ENCODE peak calls at places on chromosomes 16 and 17, in seven cellular contexts. O is brain microvascular endothelial cell, V is mucosa of descending colon, I is fibroblast of the aortic adventitia, S is heart right ventricle, H is breast epithelium, K is transverse colon. E is an unnamed sample.

GRCh38 chr17:77530591-77530990 is 389.8 kb downstream of the SEC14L1 start:
- DNase-seq in O (no peak), V (no peak), I (no peak), S (no peak), H (no peak), K (no peak), E (no peak)

GRCh38 chr16:56807011-56807675 is 57.9 kb upstream of the SLC12A3 start:
- DNase-seq in O (no peak), V (no peak), I (peak; percentile 79), S (no peak), H (no peak), K (no peak), E (no peak)

GRCh38 chr16:89344314-89344828 is 126.9 kb downstream of the ZNF778 start:
- DNase-seq in O (no peak), V (no peak), I (no peak), S (no peak), H (no peak), K (no peak), E (peak; percentile 21)

GRCh38 chr17:82228278-82228841 is 482 bp upstream of the SLC16A3 start:
- DNase-seq in O (no peak), V (peak; percentile 92), I (no peak), S (peak; percentile 66), H (no peak), K (peak; percentile 80), E (no peak)

GRCh38 chr17:48004973-48005372 is 32.6 kb downstream of the COPZ2 start:
- DNase-seq in O (no peak), V (no peak), I (no peak), S (no peak), H (no peak), K (no peak), E (no peak)

GRCh38 chr17:83091257-83092141 is 12.1 kb downstream of the METRNL start:
- DNase-seq in O (no peak), V (peak; percentile 91), I (no peak), S (no peak), H (no peak), K (peak; percentile 92), E (no peak)

GRCh38 chr16:67613808-67614207 is 31.1 kb upstream of the CARMIL2 start:
- DNase-seq in O (no peak), V (no peak), I (no peak), S (no peak), H (no peak), K (no peak), E (no peak)

GRCh38 chr17:7580631-7581554 is 1.5 kb downstream of the CD68 start:
- DNase-seq in O (no peak), V (no peak), I (no peak), S (no peak), H (no peak), K (no peak), E (no peak)

GRCh38 chr17:70021726-70022125 is 53.3 kb upstream of the KCNJ16 start:
- DNase-seq in O (no peak), V (no peak), I (peak; percentile 17), S (no peak), H (no peak), K (no peak), E (no peak)

GRCh38 chr17:6361733-6362132 is 73.2 kb downstream of the AIPL1 start:
- DNase-seq in O (no peak), V (no peak), I (no peak), S (no peak), H (no peak), K (no peak), E (no peak)

GRCh38 chr17:9324864-9325263 is 250.8 kb downstream of the STX8 start:
- DNase-seq in O (no peak), V (no peak), I (peak; percentile 6), S (no peak), H (no peak), K (no peak), E (no peak)

GRCh38 chr17:5468075-5468473 is 708 bp downstream of the DHX33 start:
- DNase-seq in O (no peak), V (no peak), I (no peak), S (no peak), H (no peak), K (no peak), E (peak; percentile 11)

GRCh38 chr17:10059684-10060211 is 138.7 kb downstream of the GAS7 start:
- DNase-seq in O (no peak), V (no peak), I (peak; percentile 53), S (peak; percentile 60), H (no peak), K (peak; percentile 41), E (no peak)

GRCh38 chr17:77494664-77495435 is 354.1 kb downstream of the SEC14L1 start:
- DNase-seq in O (peak; percentile 54), V (peak; percentile 82), I (peak; percentile 82), S (peak; percentile 82), H (peak; percentile 83), K (peak; percentile 83), E (peak; percentile 84)

GRCh38 chr16:88430524-88431446 is 22.3 kb upstream of the ZFPM1 start:
- DNase-seq in O (peak; percentile 8), V (no peak), I (no peak), S (peak; percentile 49), H (no peak), K (peak; percentile 39), E (no peak)

GRCh38 chr17:80899402-80900268 is 92.0 kb upstream of the CHMP6 start:
- DNase-seq in O (no peak), V (no peak), I (peak; percentile 9), S (no peak), H (no peak), K (peak; percentile 28), E (no peak)

GRCh38 chr16:69150146-69150865 is 17.9 kb downstream of the UTP4 start:
- DNase-seq in O (peak; percentile 78), V (no peak), I (peak; percentile 88), S (no peak), H (no peak), K (peak; percentile 60), E (peak; percentile 33)

GRCh38 chr16:86476956-86477530 is 33.3 kb upstream of the FOXF1 start:
- DNase-seq in O (no peak), V (no peak), I (peak; percentile 67), S (no peak), H (no peak), K (no peak), E (no peak)

GRCh38 chr17:56676807-56677206 is 83.3 kb downstream of the NOG start:
- DNase-seq in O (no peak), V (no peak), I (no peak), S (no peak), H (no peak), K (no peak), E (no peak)

GRCh38 chr17:63425478-63425877 is 20.6 kb downstream of the CYB561 start:
- DNase-seq in O (peak; percentile 81), V (peak; percentile 56), I (peak; percentile 92), S (peak; percentile 63), H (no peak), K (peak; percentile 74), E (no peak)

GRCh38 chr17:46883871-46884270 is 32.5 kb downstream of the WNT9B start:
- DNase-seq in O (no peak), V (no peak), I (no peak), S (no peak), H (no peak), K (no peak), E (no peak)

GRCh38 chr17:52388941-52389340 is 230.4 kb upstream of the CA10 start:
- DNase-seq in O (no peak), V (no peak), I (no peak), S (no peak), H (no peak), K (no peak), E (no peak)

GRCh38 chr17:52378860-52379259 is 220.3 kb upstream of the CA10 start:
- DNase-seq in O (no peak), V (no peak), I (no peak), S (no peak), H (no peak), K (no peak), E (no peak)

GRCh38 chr17:52384695-52385094 is 226.2 kb upstream of the CA10 start:
- DNase-seq in O (no peak), V (no peak), I (no peak), S (no peak), H (no peak), K (no peak), E (no peak)

GRCh38 chr17:52383493-52384100 is 225.1 kb upstream of the CA10 start:
- DNase-seq in O (peak; percentile 11), V (no peak), I (no peak), S (no peak), H (no peak), K (peak; percentile 60), E (no peak)
- TF ChIP-seq CTCF in O (peak; percentile 29), V (no peak), I (no peak), S (peak; percentile 54), H (no peak), K (peak; percentile 65), E (peak; percentile 70)

DNA sequence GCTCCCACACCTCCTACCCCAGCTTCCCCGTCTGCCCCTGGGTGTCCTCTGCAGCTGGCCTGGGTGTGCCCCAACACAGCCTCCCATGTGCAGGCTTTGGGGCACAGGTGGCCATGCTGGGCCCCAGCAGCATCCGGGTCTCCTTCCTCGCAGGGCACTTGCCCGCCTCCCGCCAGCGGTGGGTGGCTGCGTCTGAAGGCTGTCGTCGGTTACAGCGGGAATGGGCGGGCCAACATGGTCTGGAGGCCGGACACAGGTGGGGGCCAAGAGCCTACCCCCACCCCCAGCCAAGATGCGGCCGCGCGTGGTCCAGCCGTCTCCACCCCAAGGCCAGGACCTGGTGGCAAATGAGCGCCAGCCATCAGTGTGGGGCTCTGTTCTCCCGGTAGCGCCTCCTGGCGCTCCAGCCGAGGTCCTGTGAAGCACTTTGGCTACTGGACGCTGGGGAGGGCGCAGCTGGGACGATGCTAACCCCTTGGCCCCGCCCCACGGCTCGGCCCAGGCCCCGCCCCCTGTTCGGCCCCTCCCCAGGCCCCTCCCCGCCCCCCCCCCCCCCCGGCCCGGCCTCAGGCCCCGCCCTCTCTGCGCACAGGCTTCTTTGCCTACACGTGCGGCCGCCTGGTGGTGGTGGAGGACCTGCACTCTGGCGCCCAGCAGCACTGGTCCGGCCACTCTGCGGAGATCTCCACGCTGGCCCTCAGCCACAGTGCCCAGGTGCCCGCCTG is 7.3 kb upstream of the RHOT2 start:
- DNase-seq in O (peak; percentile 63), V (peak; percentile 93), I (peak; percentile 89), S (peak; percentile 87), H (peak; percentile 78), K (peak; percentile 91), E (peak; percentile 78)
- H3K4me3 ChIP-seq in O (peak overlapping the region; percentile 26), V (no peak overlapping the region), I (no peak overlapping the region), S (peak overlapping the region; percentile 37), H (no peak overlapping the region), K (no peak overlapping the region), E (peak overlapping the region; percentile 59)

GRCh38 chr16:53692146-53692545 is 11.5 kb downstream of the RPGRIP1L start:
- DNase-seq in O (no peak), V (no peak), I (no peak), S (no peak), H (no peak), K (no peak), E (no peak)
- TF ChIP-seq CTCF in O (peak; percentile 36), V (no peak), I (no peak), S (no peak), H (no peak), K (no peak), E (no peak)

DNA sequence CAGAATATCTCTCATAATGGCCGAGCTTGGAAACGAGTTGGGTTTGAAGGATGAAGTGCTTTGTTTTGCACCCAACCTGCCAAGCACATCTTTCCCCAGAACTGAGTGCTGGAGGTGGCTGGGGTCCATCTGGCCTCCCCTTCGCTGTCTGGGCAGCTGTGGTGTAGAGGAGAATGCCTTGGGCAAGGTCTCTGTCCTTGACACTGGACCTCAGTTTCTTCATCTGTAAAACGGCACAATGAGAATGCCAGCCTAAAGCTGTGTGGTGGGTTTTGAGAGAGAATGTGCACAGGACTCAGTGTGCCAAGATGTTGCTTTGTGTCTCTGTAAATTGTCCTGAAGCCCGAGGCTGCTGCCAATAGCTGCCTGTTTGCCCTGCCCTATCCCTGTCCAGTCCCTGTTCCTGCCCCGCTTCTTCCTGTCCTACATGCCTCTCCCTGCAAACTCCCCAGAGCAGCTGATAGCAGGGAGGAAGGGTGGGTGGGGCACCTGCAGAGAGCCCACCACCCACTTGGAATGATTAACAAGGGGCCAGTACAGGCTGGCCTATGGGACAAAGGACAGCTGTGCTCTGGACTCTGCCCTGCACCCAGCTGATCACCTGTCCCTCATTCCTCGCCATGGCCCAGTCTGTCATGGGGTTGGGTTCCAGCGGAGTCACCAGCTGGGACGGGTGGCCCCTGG is 15.3 kb downstream of the LASP1 start:
- DNase-seq in O (no peak), V (no peak), I (no peak), S (no peak), H (no peak), K (peak; percentile 55), E (no peak)
- H3K4me3 ChIP-seq in O (no peak overlapping the region), V (no peak overlapping the region), I (no peak overlapping the region), S (no peak overlapping the region), H (no peak overlapping the region), K (no peak overlapping the region), E (peak overlapping the region; percentile 14)